ENCODE peak calls at places on chromosomes 3 and 15, in four cellular contexts. Q is 8988T, A is NCI-H2081, U is MV-4-11. S is an unnamed sample.

GRCh38 chr3:58025824-58026579 is 17.8 kb downstream of the FLNB start:
- DNase-seq in Q (no peak), A (peak), U (no peak), S (no peak)

GRCh38 chr15:20340931-20341661 is 200.5 kb downstream of the GOLGA6L6 start:
- DNase-seq in Q (peak), A (no peak), U (no peak), S (peak)

GRCh38 chr3:141403576-141403975 is 35.3 kb downstream of the ZBTB38 start:
- DNase-seq in Q (no peak), A (no peak), U (no peak), S (no peak)

GRCh38 chr15:81091889-81092558 is 42.0 kb upstream of the CFAP161 start:
- DNase-seq in Q (no peak), A (no peak), U (no peak), S (no peak)

GRCh38 chr3:32307591-32307990 is 69.1 kb downstream of the CMTM8 start:
- DNase-seq in Q (no peak), A (no peak), U (no peak), S (no peak)

GRCh38 chr15:63338170-63338569 is 43.5 kb downstream of the CA12 start:
- DNase-seq in Q (no peak), A (no peak), U (no peak), S (no peak)

GRCh38 chr3:159733194-159733860 is 255.3 kb upstream of the IL12A start:
- DNase-seq in Q (no peak), A (no peak), U (no peak), S (no peak)

GRCh38 chr15:74421302-74422245 is 12.2 kb downstream of the SEMA7A start:
- DNase-seq in Q (no peak), A (no peak), U (no peak), S (no peak)

GRCh38 chr15:81498314-81498713 is 124.3 kb upstream of the TMC3 start:
- DNase-seq in Q (no peak), A (no peak), U (no peak), S (no peak)

GRCh38 chr3:184814214-184814613 is 2.2 kb downstream of the VPS8 start:
- DNase-seq in Q (no peak), A (no peak), U (peak), S (no peak)

GRCh38 chr15:78065284-78065872 is 12.1 kb downstream of the TBC1D2B start:
- DNase-seq in Q (no peak), A (no peak), U (peak), S (peak)

GRCh38 chr3:155026999-155027591 is 53.0 kb upstream of the MME start:
- DNase-seq in Q (no peak), A (no peak), U (peak), S (peak)

GRCh38 chr3:14238936-14239335 is 60.3 kb downstream of the LSM3 start:
- DNase-seq in Q (no peak), A (no peak), U (no peak), S (no peak)

GRCh38 chr15:95624616-95625361 is 705.7 kb upstream of the NR2F2 start:
- DNase-seq in Q (no peak), A (no peak), U (no peak), S (no peak)

GRCh38 chr3:62554264-62554799 is 181.0 kb upstream of the FEZF2 start:
- DNase-seq in Q (peak), A (no peak), U (no peak), S (no peak)

GRCh38 chr3:45560270-45561020 is 34.1 kb upstream of the LIMD1 start:
- DNase-seq in Q (no peak), A (no peak), U (peak), S (peak)

GRCh38 chr3:45665101-45665572 is 24.1 kb upstream of the SACM1L start:
- DNase-seq in Q (no peak), A (peak), U (peak), S (peak)

GRCh38 chr15:69119016-69119415 is 41.4 kb upstream of the GLCE start:
- DNase-seq in Q (no peak), A (no peak), U (peak), S (no peak)

GRCh38 chr15:100663550-100664335 is 61.4 kb downstream of the ASB7 start:
- DNase-seq in Q (no peak), A (no peak), U (no peak), S (no peak)

S was measured in transverse colon.